ENCODE peak calls at places on chromosomes 1 and 21, in nine cellular contexts. N is naive thymus-derived CD4-positive, alpha-beta T cell; H is activated T-cell treated with anti-CD3 and anti-CD28 coated beads for 1 hour; U is fibroblast of pulmonary artery; W is mammary epithelial cell; Z is H9; D is lung; R is GF-D8; F is body of pancreas. C is an unnamed sample.

GRCh38 chr1:88883156-88883555 is 8.2 kb downstream of the GTF2B start:
- DNase-seq in N (no peak), H (no peak), U (no peak), W (no peak), Z (no peak), D (no peak), R (no peak), F (no peak), C (no peak)

GRCh38 chr1:31785947-31786290 is 21.8 kb upstream of the ADGRB2 start:
- DNase-seq in N (no peak), H (no peak), U (no peak), W (no peak), Z (no peak), D (no peak), R (no peak), F (no peak), C (no peak)

GRCh38 chr21:41247561-41247968 is 69.0 kb upstream of the FAM3B start:
- DNase-seq in N (no peak), H (no peak), U (peak; percentile 72), W (no peak), Z (no peak), D (peak; percentile 61), R (no peak), F (peak; percentile 89), C (no peak)

GRCh38 chr1:28965271-28965870 is 51.0 kb downstream of the EPB41 start:
- DNase-seq in N (no peak), H (no peak), U (no peak), W (peak; percentile 39), Z (no peak), D (no peak), R (no peak), F (no peak), C (no peak)

GRCh38 chr1:27135920-27136551 is 18.9 kb downstream of the SLC9A1 start:
- DNase-seq in N (no peak), H (no peak), U (no peak), W (peak; percentile 16), Z (peak; percentile 64), D (no peak), R (no peak), F (no peak), C (no peak)

GRCh38 chr1:24978383-24979032 is 48.4 kb upstream of the RUNX3 start:
- DNase-seq in N (no peak), H (no peak), U (no peak), W (no peak), Z (no peak), D (no peak), R (peak; percentile 9), F (no peak), C (no peak)

GRCh38 chr21:35923971-35924370 is 136.4 kb downstream of the SETD4 start:
- DNase-seq in N (no peak), H (no peak), U (no peak), W (peak; percentile 31), Z (no peak), D (no peak), R (no peak), F (no peak), C (no peak)

GRCh38 chr1:242477944-242478343 is 46.6 kb downstream of the PLD5 start:
- DNase-seq in N (no peak), H (no peak), U (no peak), W (no peak), Z (no peak), D (no peak), R (no peak), F (no peak), C (no peak)

GRCh38 chr21:36065497-36066036 is 4.3 kb upstream of the CBR1 start:
- DNase-seq in N (no peak), H (no peak), U (peak; percentile 76), W (peak; percentile 52), Z (no peak), D (no peak), R (peak; percentile 20), F (peak; percentile 45), C (no peak)

C was measured in epithelial cell of prostate.